ENCODE peak calls at places on chromosomes 7 and 10, in seven cellular contexts. One of them, this sample, is unnamed.

GRCh38 chr7:140752533-140752932 is 56.0 kb downstream of the NDUFB2 start:
- DNase-seq in K562: no peak
- DNase-seq in HCT116: no peak
- DNase-seq in GM12878: no peak
- DNase-seq in SK-N-SH: no peak
- DNase-seq in HepG2: no peak
- DNase-seq in H1: no peak
- DNase-seq in this sample: no peak

GRCh38 chr7:151059362-151060112 is at the start of gene SLC4A2:
- DNase-seq in SK-N-SH: peak
- DNase-seq in HCT116: no peak
- DNase-seq in HepG2: peak
- DNase-seq in K562: peak
- DNase-seq in H1: peak
- DNase-seq in GM12878: no peak
- DNase-seq in this sample: peak

GRCh38 chr10:124265391-124265745 is 153.4 kb downstream of the OAT start:
- DNase-seq in HCT116: no peak
- DNase-seq in GM12878: no peak
- DNase-seq in SK-N-SH: no peak
- DNase-seq in H1: no peak
- DNase-seq in K562: no peak
- DNase-seq in HepG2: no peak
- DNase-seq in this sample: no peak

GRCh38 chr7:134547738-134548054 is 1.2 kb upstream of the AKR1B15 start:
- DNase-seq in HCT116: no peak
- DNase-seq in H1: no peak
- DNase-seq in K562: peak
- DNase-seq in GM12878: peak
- DNase-seq in HepG2: no peak
- DNase-seq in SK-N-SH: no peak
- DNase-seq in this sample: peak

GRCh38 chr7:43758861-43759683 is 592 bp downstream of the BLVRA start:
- DNase-seq in HepG2: no peak
- DNase-seq in K562: peak
- DNase-seq in SK-N-SH: peak
- DNase-seq in HCT116: no peak
- DNase-seq in H1: peak
- DNase-seq in GM12878: no peak
- DNase-seq in this sample: peak

GRCh38 chr7:99794585-99795502 is 10.9 kb upstream of the CYP3A4 start:
- DNase-seq in HCT116: no peak
- DNase-seq in GM12878: no peak
- DNase-seq in H1: no peak
- DNase-seq in HepG2: peak
- DNase-seq in K562: no peak
- DNase-seq in SK-N-SH: no peak
- DNase-seq in this sample: no peak

GRCh38 chr10:126684171-126684745 is 13.8 kb upstream of the C10orf90 start:
- DNase-seq in HCT116: no peak
- DNase-seq in H1: no peak
- DNase-seq in GM12878: no peak
- DNase-seq in K562: no peak
- DNase-seq in HepG2: no peak
- DNase-seq in SK-N-SH: no peak
- DNase-seq in this sample: no peak

GRCh38 chr10:99341248-99341647 is 12.1 kb downstream of the CNNM1 start:
- DNase-seq in HCT116: no peak
- DNase-seq in SK-N-SH: peak
- DNase-seq in K562: no peak
- DNase-seq in GM12878: no peak
- DNase-seq in H1: no peak
- DNase-seq in HepG2: no peak
- DNase-seq in this sample: no peak

GRCh38 chr10:80166581-80167470 is 34.3 kb downstream of the PLAC9 start:
- DNase-seq in K562: no peak
- DNase-seq in HCT116: no peak
- DNase-seq in GM12878: no peak
- DNase-seq in SK-N-SH: no peak
- DNase-seq in HepG2: no peak
- DNase-seq in H1: no peak
- DNase-seq in this sample: no peak

GRCh38 chr7:49099587-49100326 is 175.4 kb downstream of the CDC14C start:
- DNase-seq in SK-N-SH: no peak
- DNase-seq in K562: no peak
- DNase-seq in H1: no peak
- DNase-seq in GM12878: no peak
- DNase-seq in HCT116: no peak
- DNase-seq in HepG2: no peak
- DNase-seq in this sample: peak

GRCh38 chr7:158638001-158638400 is 50.4 kb upstream of the PTPRN2 start:
- DNase-seq in SK-N-SH: no peak
- DNase-seq in HepG2: peak
- DNase-seq in H1: no peak
- DNase-seq in HCT116: no peak
- DNase-seq in GM12878: no peak
- DNase-seq in K562: no peak
- DNase-seq in this sample: no peak

GRCh38 chr10:43235070-43235900 is 31.6 kb downstream of the RASGEF1A start:
- DNase-seq in HCT116: no peak
- DNase-seq in H1: no peak
- DNase-seq in K562: no peak
- DNase-seq in HepG2: no peak
- DNase-seq in SK-N-SH: no peak
- DNase-seq in GM12878: no peak
- DNase-seq in this sample: no peak

GRCh38 chr10:29649561-29650551 is 15.1 kb upstream of the SVIL start:
- DNase-seq in HCT116: no peak
- DNase-seq in SK-N-SH: no peak
- DNase-seq in HepG2: no peak
- DNase-seq in GM12878: no peak
- DNase-seq in K562: no peak
- DNase-seq in H1: no peak
- DNase-seq in this sample: no peak

GRCh38 chr10:35447693-35448407 is 111.5 kb downstream of the CCNY start:
- DNase-seq in H1: no peak
- DNase-seq in SK-N-SH: peak
- DNase-seq in HepG2: peak
- DNase-seq in HCT116: peak
- DNase-seq in K562: peak
- DNase-seq in GM12878: no peak
- DNase-seq in this sample: peak

GRCh38 chr7:18936265-18936664 is 181.2 kb downstream of the TWIST1 start:
- DNase-seq in HCT116: no peak
- DNase-seq in GM12878: no peak
- DNase-seq in SK-N-SH: no peak
- DNase-seq in H1: no peak
- DNase-seq in HepG2: no peak
- DNase-seq in K562: no peak
- DNase-seq in this sample: no peak

GRCh38 chr7:16345979-16346958 is 75.1 kb downstream of the CRPPA start:
- DNase-seq in H1: no peak
- DNase-seq in SK-N-SH: no peak
- DNase-seq in HCT116: peak
- DNase-seq in K562: peak
- DNase-seq in HepG2: no peak
- DNase-seq in GM12878: no peak
- DNase-seq in this sample: no peak

GRCh38 chr7:96685353-96685752 is 24.3 kb downstream of the SEM1 start:
- DNase-seq in SK-N-SH: no peak
- DNase-seq in HepG2: no peak
- DNase-seq in HCT116: no peak
- DNase-seq in GM12878: no peak
- DNase-seq in H1: no peak
- DNase-seq in K562: no peak
- DNase-seq in this sample: no peak

GRCh38 chr10:118569241-118569881 is 26.1 kb downstream of the PRLHR start:
- DNase-seq in GM12878: no peak
- DNase-seq in HepG2: no peak
- DNase-seq in HCT116: no peak
- DNase-seq in H1: no peak
- DNase-seq in K562: no peak
- DNase-seq in SK-N-SH: peak
- DNase-seq in this sample: no peak

GRCh38 chr7:50450691-50451051 is 521 bp upstream of the FIGNL1 start:
- DNase-seq in H1: peak
- DNase-seq in K562: no peak
- DNase-seq in HCT116: no peak
- DNase-seq in SK-N-SH: peak
- DNase-seq in HepG2: no peak
- DNase-seq in GM12878: no peak
- DNase-seq in this sample: no peak

DNA sequence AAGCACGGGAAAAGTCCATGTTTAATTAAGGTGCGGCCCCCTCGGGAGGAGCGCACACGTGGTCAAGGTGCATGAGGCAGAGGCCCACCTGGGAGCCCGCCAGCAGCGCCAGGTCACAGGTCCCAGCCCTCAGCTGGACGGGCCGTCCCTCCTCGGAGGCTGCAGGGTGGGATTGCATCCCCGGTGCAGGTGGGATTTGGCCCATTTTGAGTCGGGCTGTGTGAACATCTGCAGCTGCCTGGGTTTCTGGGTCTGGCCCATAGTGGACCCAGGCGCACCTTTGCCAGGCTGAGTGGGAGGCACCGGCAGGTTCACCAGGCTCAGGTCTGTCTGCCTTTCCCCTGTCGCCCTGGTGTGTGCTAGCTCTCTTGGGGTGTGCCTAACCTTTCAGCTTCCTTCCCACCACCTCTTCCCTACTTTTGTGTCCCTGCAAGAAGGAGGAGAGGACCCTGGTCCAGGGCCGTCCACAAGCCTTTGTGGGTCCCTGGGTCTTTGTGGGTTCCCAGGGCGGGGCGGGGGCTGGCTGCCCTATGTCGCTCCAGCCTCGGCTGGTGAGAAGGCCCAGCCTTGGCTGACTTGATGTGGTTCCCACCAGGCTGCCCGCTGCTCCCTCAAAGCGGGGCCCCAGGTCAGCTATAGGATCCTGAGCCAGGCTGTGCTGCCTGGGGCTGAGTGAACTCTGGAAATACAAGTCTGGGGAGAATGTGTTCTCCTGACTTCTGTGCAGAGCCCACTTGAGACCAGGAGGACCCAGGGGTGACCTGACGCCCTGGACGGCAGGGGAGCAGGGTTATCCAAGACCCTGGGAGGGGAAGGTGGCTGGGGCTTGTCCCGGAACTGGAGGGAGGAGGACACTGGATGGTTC is 186.7 kb upstream of the SHH start:
- DNase-seq in HCT116: no peak
- DNase-seq in HepG2: no peak
- DNase-seq in SK-N-SH: no peak
- DNase-seq in K562: no peak
- DNase-seq in H1: peak
- DNase-seq in GM12878: no peak
- DNase-seq in this sample: no peak
- TF ChIP-seq JUND in HCT116: no peak
- TF ChIP-seq JUND in HepG2: no peak
- TF ChIP-seq JUND in SK-N-SH: no peak
- TF ChIP-seq JUND in K562: no peak
- TF ChIP-seq JUND in H1: no peak
- TF ChIP-seq JUND in GM12878: no peak
- TF ChIP-seq JUND in this sample: no peak

DNA sequence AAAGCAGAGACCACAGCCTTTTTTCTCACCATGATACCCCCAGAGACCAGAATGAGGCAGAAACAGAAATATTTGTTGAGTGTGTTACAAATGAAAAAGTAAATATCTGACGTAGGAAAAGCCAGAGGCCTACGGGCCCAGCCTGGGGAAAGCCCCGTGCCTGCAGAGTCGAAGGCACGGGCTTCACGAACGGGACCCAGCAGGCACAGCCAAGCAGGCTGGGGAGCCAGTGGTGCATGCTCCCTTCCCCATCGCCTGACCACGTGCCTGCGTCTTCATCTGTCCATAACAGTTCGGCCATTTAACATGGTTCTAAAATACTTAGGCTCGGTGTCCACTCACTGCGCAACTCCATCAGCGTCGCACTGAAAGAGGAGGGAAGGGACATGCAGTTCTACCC is 50.8 kb downstream of the SLIT1 start:
- DNase-seq in K562: no peak
- DNase-seq in SK-N-SH: no peak
- DNase-seq in H1: no peak
- DNase-seq in GM12878: no peak
- DNase-seq in HepG2: no peak
- DNase-seq in HCT116: no peak
- DNase-seq in this sample: no peak
- TF ChIP-seq JUND in K562: no peak
- TF ChIP-seq JUND in SK-N-SH: no peak
- TF ChIP-seq JUND in H1: no peak
- TF ChIP-seq JUND in GM12878: no peak
- TF ChIP-seq JUND in HepG2: no peak
- TF ChIP-seq JUND in HCT116: no peak
- TF ChIP-seq JUND in this sample: no peak

GRCh38 chr10:5594271-5595036 is 69.7 kb downstream of the CALML3 start:
- DNase-seq in H1: no peak
- DNase-seq in K562: no peak
- DNase-seq in HCT116: no peak
- DNase-seq in GM12878: no peak
- DNase-seq in HepG2: no peak
- DNase-seq in SK-N-SH: peak
- DNase-seq in this sample: no peak
- TF ChIP-seq JUND in H1: no peak
- TF ChIP-seq JUND in K562: no peak
- TF ChIP-seq JUND in HCT116: no peak
- TF ChIP-seq JUND in GM12878: no peak
- TF ChIP-seq JUND in HepG2: no peak
- TF ChIP-seq JUND in SK-N-SH: no peak
- TF ChIP-seq JUND in this sample: no peak

GRCh38 chr10:86017841-86018734 is 348.5 kb downstream of the GRID1 start:
- DNase-seq in HepG2: no peak
- DNase-seq in SK-N-SH: no peak
- DNase-seq in HCT116: no peak
- DNase-seq in K562: no peak
- DNase-seq in GM12878: peak
- DNase-seq in H1: no peak
- DNase-seq in this sample: no peak
- TF ChIP-seq JUND in HepG2: no peak
- TF ChIP-seq JUND in SK-N-SH: no peak
- TF ChIP-seq JUND in HCT116: no peak
- TF ChIP-seq JUND in K562: no peak
- TF ChIP-seq JUND in GM12878: no peak
- TF ChIP-seq JUND in H1: no peak
- TF ChIP-seq JUND in this sample: no peak

This sample was measured in T47D.